ENCODE peak calls at places on chromosome 10, in ten cellular contexts. K, G, V, N, C, T, I, M, R and W are unnamed samples.

GRCh38 chr10:62561151-62561550 is 187.0 kb downstream of the ZNF365 start:
- DNase-seq in V (no peak), I (peak; percentile 41), N (no peak), C (no peak), K (no peak), T (no peak), R (no peak), M (no peak), G (no peak), W (no peak)

GRCh38 chr10:85513450-85513849 is 853.1 kb downstream of the GRID1 start:
- DNase-seq in K (no peak), G (no peak), V (no peak), T (no peak), M (no peak), N (no peak), C (no peak), I (no peak), R (no peak), W (no peak)

GRCh38 chr10:78448994-78449418 is 415.3 kb downstream of the RPS24 start:
- DNase-seq in N (no peak), R (no peak), V (no peak), K (no peak), C (peak; percentile 26), I (no peak), G (no peak), M (no peak), T (no peak), W (no peak)

GRCh38 chr10:48364659-48365405 is 58.4 kb downstream of the MAPK8 start:
- DNase-seq in T (no peak), K (no peak), N (no peak), C (no peak), V (no peak), M (peak; percentile 68), I (peak; percentile 62), R (no peak), G (no peak), W (peak; percentile 79)

GRCh38 chr10:114048472-114048871 is 4.8 kb downstream of the ADRB1 start:
- DNase-seq in T (no peak), C (no peak), K (no peak), G (no peak), I (no peak), N (no peak), V (no peak), M (no peak), R (no peak), W (no peak)

GRCh38 chr10:4532976-4533375 is 293.0 kb upstream of the AKR1E2 start:
- DNase-seq in C (no peak), M (peak; percentile 83), I (no peak), G (no peak), T (no peak), V (no peak), K (no peak), N (no peak), R (no peak), W (no peak)

GRCh38 chr10:126476256-126476655 is 88.0 kb upstream of the ADAM12 start:
- DNase-seq in R (no peak), C (no peak), I (no peak), K (no peak), T (no peak), N (no peak), V (no peak), G (no peak), M (no peak), W (peak; percentile 16)

GRCh38 chr10:12587408-12587807 is 238.1 kb downstream of the CAMK1D start:
- DNase-seq in V (no peak), M (no peak), G (no peak), K (no peak), T (no peak), R (no peak), I (no peak), C (no peak), N (no peak), W (no peak)

GRCh38 chr10:132867801-132868644 is 74.3 kb downstream of the CFAP46 start:
- DNase-seq in T (peak; percentile 40), V (no peak), N (peak; percentile 75), M (no peak), R (no peak), K (peak; percentile 30), C (no peak), G (peak; percentile 16), I (no peak), W (no peak)

GRCh38 chr10:132865236-132865635 is 77.1 kb downstream of the CFAP46 start:
- DNase-seq in T (peak; percentile 20), M (no peak), G (no peak), V (no peak), R (no peak), I (no peak), K (peak; percentile 16), C (no peak), N (peak; percentile 59), W (no peak)

GRCh38 chr10:132865851-132866600 is 76.3 kb downstream of the CFAP46 start:
- DNase-seq in N (peak; percentile 44), K (peak; percentile 17), R (no peak), T (peak; percentile 27), C (no peak), V (no peak), G (peak; percentile 9), I (no peak), M (no peak), W (no peak)

GRCh38 chr10:132868995-132869394 is 73.4 kb downstream of the CFAP46 start:
- DNase-seq in C (no peak), T (peak; percentile 43), G (peak; percentile 12), I (no peak), N (peak; percentile 50), V (no peak), M (no peak), R (no peak), K (peak; percentile 21), W (no peak)

DNA sequence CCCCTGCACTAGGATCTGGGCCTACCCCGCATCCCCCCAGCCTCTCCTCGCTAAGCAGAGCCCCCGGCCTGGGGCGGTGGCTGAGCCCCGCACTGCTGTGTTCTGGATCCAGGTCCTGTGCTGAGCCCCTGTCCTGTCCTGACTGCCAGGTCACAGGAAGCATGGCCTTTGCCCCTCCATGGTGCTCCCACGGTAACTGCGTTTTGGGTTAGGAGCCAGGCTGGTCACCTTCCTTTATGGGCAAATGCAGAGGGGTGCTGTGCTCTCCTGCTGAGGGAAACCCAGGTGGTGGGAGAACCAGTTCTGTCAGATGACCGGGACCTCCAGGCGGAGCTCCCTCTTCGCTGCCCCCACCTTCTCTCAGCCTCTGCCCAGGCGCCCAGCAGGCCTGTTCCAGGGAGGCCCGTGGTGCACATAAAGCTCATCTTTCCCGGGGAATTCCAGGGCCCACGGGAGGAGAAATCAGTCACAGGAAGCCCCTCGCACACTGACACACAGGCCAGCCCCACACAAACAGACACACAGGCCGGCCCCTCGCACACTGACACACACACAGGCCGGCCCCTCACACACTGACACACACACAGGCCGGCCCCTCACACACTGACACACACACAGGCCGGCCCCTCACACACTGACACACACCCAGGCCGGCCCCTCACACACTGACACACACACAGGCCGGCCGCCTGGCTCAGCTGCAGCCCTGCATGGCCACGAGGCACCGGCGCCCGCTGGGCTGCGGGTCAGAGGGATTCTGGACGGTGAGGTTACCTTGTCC is 75.6 kb downstream of the CFAP46 start:
- DNase-seq in N (peak; percentile 45), I (no peak), V (no peak), G (no peak), T (peak; percentile 27), M (no peak), C (no peak), K (peak; percentile 5), R (no peak), W (no peak)
- TF ChIP-seq CTCF in N (no peak), I (no peak), V (no peak), G (no peak), T (no peak), M (no peak), C (no peak), K (no peak), R (no peak), W (no peak)

GRCh38 chr10:72928798-72929197 is 25.8 kb downstream of the PLA2G12B start:
- DNase-seq in N (no peak), G (no peak), R (no peak), C (no peak), V (no peak), M (no peak), I (no peak), K (no peak), T (no peak), W (no peak)

GRCh38 chr10:72927485-72927884 is 27.1 kb downstream of the PLA2G12B start:
- DNase-seq in V (no peak), T (no peak), R (no peak), N (no peak), M (no peak), K (no peak), C (no peak), G (no peak), I (no peak), W (no peak)

GRCh38 chr10:72924351-72924750 is 30.3 kb downstream of the PLA2G12B start:
- DNase-seq in C (no peak), I (no peak), V (no peak), N (no peak), R (no peak), M (no peak), G (no peak), K (no peak), T (no peak), W (no peak)

GRCh38 chr10:72925951-72926465 is 28.6 kb downstream of the PLA2G12B start:
- DNase-seq in T (no peak), M (no peak), C (no peak), R (no peak), K (no peak), N (no peak), V (no peak), I (no peak), G (no peak), W (no peak)
- H3K4me3 ChIP-seq in T (no peak overlapping the region), M (no peak overlapping the region), C (no peak overlapping the region), R (no peak overlapping the region), K (no peak overlapping the region), N (no peak overlapping the region), V (no peak overlapping the region), I (no peak overlapping the region), G (no peak overlapping the region), W (no peak overlapping the region)

GRCh38 chr10:97795886-97796285 is 24.1 kb upstream of the SFRP5 start:
- DNase-seq in M (no peak), K (no peak), R (no peak), T (no peak), C (no peak), V (no peak), N (peak; percentile 10), I (no peak), G (no peak), W (no peak)
- TF ChIP-seq CTCF in M (no peak), K (no peak), R (no peak), T (no peak), C (no peak), V (no peak), N (no peak), I (no peak), G (no peak), W (no peak)

DNA sequence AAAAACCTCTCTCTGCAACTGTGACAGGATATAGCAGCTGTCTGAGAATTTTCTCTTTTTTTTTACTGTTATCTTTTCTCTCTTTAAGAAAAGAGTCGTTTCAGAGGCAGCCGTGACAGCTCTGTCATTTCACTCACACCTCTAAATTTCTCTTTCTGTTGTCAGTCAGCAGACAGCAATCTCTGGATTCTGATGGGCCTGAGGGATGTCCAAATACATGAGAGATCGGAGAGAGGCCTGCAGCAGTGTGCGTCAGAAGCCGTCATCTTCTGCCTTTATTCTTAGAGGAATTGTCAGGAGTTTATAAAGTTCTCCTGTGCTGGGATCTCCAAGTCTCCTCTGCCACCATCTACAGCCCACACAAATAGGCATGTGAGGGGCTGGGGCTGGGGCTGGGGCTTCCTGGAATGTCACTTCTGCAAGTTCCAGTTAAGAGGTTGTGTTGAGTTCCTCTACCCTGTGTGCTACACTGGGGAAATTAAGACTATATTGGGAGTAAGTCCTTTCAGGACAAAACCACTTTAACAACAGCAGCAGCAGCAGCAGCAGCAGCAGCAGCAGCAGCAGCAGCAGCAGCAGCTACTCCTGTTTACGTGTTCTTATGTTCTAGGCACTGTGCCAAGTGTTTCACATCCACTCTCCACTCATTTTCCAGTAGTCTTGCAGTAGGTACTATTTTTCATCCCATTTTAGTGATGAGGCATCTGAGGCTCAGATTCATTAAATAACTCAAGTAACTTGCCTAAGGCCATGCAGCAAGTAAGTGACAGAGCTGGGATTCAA is 541.3 kb downstream of the LRMDA start:
- DNase-seq in R (no peak), V (no peak), N (no peak), M (peak; percentile 95), C (no peak), I (peak; percentile 61), T (no peak), K (peak; percentile 42), G (peak; percentile 43), W (peak; percentile 66)
- H3K4me3 ChIP-seq in R (no peak overlapping the region), V (no peak overlapping the region), N (no peak overlapping the region), M (no peak overlapping the region), C (no peak overlapping the region), I (no peak overlapping the region), T (no peak overlapping the region), K (no peak overlapping the region), G (no peak overlapping the region), W (no peak overlapping the region)